ENCODE peak calls at places on chromosomes 4 and X, in eight cellular contexts. B, X, K, F, Z, M, G and P are unnamed samples.

GRCh38 chr4:81214144-81214517 is 891 bp downstream of the PRKG2 start:
- DNase-seq in B (no peak), X (no peak), K (no peak), F (no peak), Z (no peak), M (no peak), G (no peak), P (no peak)

GRCh38 chr4:2621419-2621818 is 85.0 kb downstream of the FAM193A start:
- DNase-seq in B (no peak), X (no peak), K (no peak), F (no peak), Z (no peak), M (no peak), G (no peak), P (no peak)

GRCh38 chr4:76246025-76246424 is 5.5 kb upstream of the FAM47E start:
- DNase-seq in B (no peak), X (no peak), K (no peak), F (no peak), Z (no peak), M (no peak), G (peak), P (no peak)

GRCh38 chr4:163681208-163681821 is 186.8 kb downstream of the TMA16 start:
- DNase-seq in B (no peak), X (peak), K (no peak), F (peak), Z (no peak), M (no peak), G (peak), P (peak)

GRCh38 chrX:73647212-73647611 is 84.2 kb downstream of the CHIC1 start:
- DNase-seq in B (no peak), X (no peak), K (no peak), F (no peak), Z (no peak), M (no peak), G (no peak), P (no peak)

GRCh38 chr4:932713-933070 is 432 bp downstream of the TMEM175 start:
- DNase-seq in B (no peak), X (no peak), K (no peak), F (no peak), Z (no peak), M (no peak), G (no peak), P (no peak)

GRCh38 chr4:139617702-139618490 is 47.7 kb upstream of the MGST2 start:
- DNase-seq in B (no peak), X (no peak), K (no peak), F (no peak), Z (no peak), M (no peak), G (no peak), P (no peak)

GRCh38 chrX:51336584-51336983 is 4.0 kb downstream of the NUDT10 start:
- DNase-seq in B (no peak), X (peak), K (no peak), F (no peak), Z (no peak), M (no peak), G (peak), P (peak)